ENCODE peak calls at places on chromosomes 13 and 19, in eight cellular contexts. One of them, this sample, is unnamed.

GRCh38 chr19:17073869-17074627 is 1.2 kb downstream of the HAUS8 start:
- DNase-seq in NCI-H2081: peak
- DNase-seq in neural crest cell: no peak
- DNase-seq in CD8-positive, alpha-beta memory T cell: peak
- DNase-seq in immature natural killer cell: no peak
- DNase-seq in activated CD4-positive, alpha-beta T cell treated with anti-CD3 and anti-CD28 coated beads, Interleukin-2, amount 50 U/mL, for 1 hour: no peak
- DNase-seq in mucosa of gallbladder: no peak
- DNase-seq in SJCRH30: no peak
- DNase-seq in this sample: no peak

GRCh38 chr19:45777395-45777961 is 4.8 kb downstream of the DMPK start:
- DNase-seq in neural crest cell: no peak
- DNase-seq in CD8-positive, alpha-beta memory T cell: no peak
- DNase-seq in NCI-H2081: no peak
- DNase-seq in activated CD4-positive, alpha-beta T cell treated with anti-CD3 and anti-CD28 coated beads, Interleukin-2, amount 50 U/mL, for 1 hour: no peak
- DNase-seq in immature natural killer cell: no peak
- DNase-seq in mucosa of gallbladder: no peak
- DNase-seq in SJCRH30: no peak
- DNase-seq in this sample: no peak

GRCh38 chr19:48965806-48966540 is 864 bp downstream of the FTL start:
- DNase-seq in CD8-positive, alpha-beta memory T cell: peak
- DNase-seq in neural crest cell: peak
- DNase-seq in mucosa of gallbladder: peak
- DNase-seq in activated CD4-positive, alpha-beta T cell treated with anti-CD3 and anti-CD28 coated beads, Interleukin-2, amount 50 U/mL, for 1 hour: peak
- DNase-seq in NCI-H2081: peak
- DNase-seq in SJCRH30: peak
- DNase-seq in immature natural killer cell: peak
- DNase-seq in this sample: no peak

GRCh38 chr19:34082289-34083077 is 89.8 kb upstream of the LSM14A start:
- DNase-seq in immature natural killer cell: no peak
- DNase-seq in NCI-H2081: no peak
- DNase-seq in CD8-positive, alpha-beta memory T cell: no peak
- DNase-seq in neural crest cell: no peak
- DNase-seq in mucosa of gallbladder: peak
- DNase-seq in SJCRH30: no peak
- DNase-seq in activated CD4-positive, alpha-beta T cell treated with anti-CD3 and anti-CD28 coated beads, Interleukin-2, amount 50 U/mL, for 1 hour: no peak
- DNase-seq in this sample: no peak

GRCh38 chr19:33291623-33292534 is 10.5 kb downstream of the CEBPA start:
- DNase-seq in SJCRH30: peak
- DNase-seq in CD8-positive, alpha-beta memory T cell: no peak
- DNase-seq in activated CD4-positive, alpha-beta T cell treated with anti-CD3 and anti-CD28 coated beads, Interleukin-2, amount 50 U/mL, for 1 hour: no peak
- DNase-seq in immature natural killer cell: no peak
- DNase-seq in mucosa of gallbladder: peak
- DNase-seq in neural crest cell: no peak
- DNase-seq in NCI-H2081: no peak
- DNase-seq in this sample: no peak

GRCh38 chr13:109977212-109977968 is 191.0 kb upstream of the IRS2 start:
- DNase-seq in neural crest cell: no peak
- DNase-seq in NCI-H2081: no peak
- DNase-seq in CD8-positive, alpha-beta memory T cell: no peak
- DNase-seq in immature natural killer cell: no peak
- DNase-seq in mucosa of gallbladder: no peak
- DNase-seq in SJCRH30: no peak
- DNase-seq in activated CD4-positive, alpha-beta T cell treated with anti-CD3 and anti-CD28 coated beads, Interleukin-2, amount 50 U/mL, for 1 hour: no peak
- DNase-seq in this sample: no peak

GRCh38 chr13:44132710-44133109 is 240.9 kb upstream of the SERP2 start:
- DNase-seq in mucosa of gallbladder: peak
- DNase-seq in neural crest cell: no peak
- DNase-seq in SJCRH30: no peak
- DNase-seq in immature natural killer cell: no peak
- DNase-seq in CD8-positive, alpha-beta memory T cell: no peak
- DNase-seq in activated CD4-positive, alpha-beta T cell treated with anti-CD3 and anti-CD28 coated beads, Interleukin-2, amount 50 U/mL, for 1 hour: no peak
- DNase-seq in NCI-H2081: no peak
- DNase-seq in this sample: no peak

GRCh38 chr13:35700661-35701060 is 224.2 kb upstream of the MAB21L1 start:
- DNase-seq in SJCRH30: no peak
- DNase-seq in neural crest cell: no peak
- DNase-seq in activated CD4-positive, alpha-beta T cell treated with anti-CD3 and anti-CD28 coated beads, Interleukin-2, amount 50 U/mL, for 1 hour: no peak
- DNase-seq in NCI-H2081: no peak
- DNase-seq in mucosa of gallbladder: no peak
- DNase-seq in immature natural killer cell: no peak
- DNase-seq in CD8-positive, alpha-beta memory T cell: no peak
- DNase-seq in this sample: no peak

GRCh38 chr19:1259206-1259872 is 9.8 kb upstream of the CIRBP start:
- DNase-seq in immature natural killer cell: peak
- DNase-seq in mucosa of gallbladder: no peak
- DNase-seq in SJCRH30: no peak
- DNase-seq in NCI-H2081: no peak
- DNase-seq in neural crest cell: no peak
- DNase-seq in CD8-positive, alpha-beta memory T cell: peak
- DNase-seq in activated CD4-positive, alpha-beta T cell treated with anti-CD3 and anti-CD28 coated beads, Interleukin-2, amount 50 U/mL, for 1 hour: peak
- DNase-seq in this sample: no peak

GRCh38 chr19:42424712-42425131 is 2.5 kb downstream of the LIPE start:
- DNase-seq in CD8-positive, alpha-beta memory T cell: no peak
- DNase-seq in NCI-H2081: no peak
- DNase-seq in SJCRH30: no peak
- DNase-seq in mucosa of gallbladder: no peak
- DNase-seq in neural crest cell: no peak
- DNase-seq in immature natural killer cell: no peak
- DNase-seq in activated CD4-positive, alpha-beta T cell treated with anti-CD3 and anti-CD28 coated beads, Interleukin-2, amount 50 U/mL, for 1 hour: no peak
- DNase-seq in this sample: no peak

GRCh38 chr19:44585371-44586141 is 27.8 kb upstream of the IGSF23 start:
- DNase-seq in SJCRH30: no peak
- DNase-seq in activated CD4-positive, alpha-beta T cell treated with anti-CD3 and anti-CD28 coated beads, Interleukin-2, amount 50 U/mL, for 1 hour: no peak
- DNase-seq in immature natural killer cell: no peak
- DNase-seq in NCI-H2081: no peak
- DNase-seq in neural crest cell: no peak
- DNase-seq in mucosa of gallbladder: no peak
- DNase-seq in CD8-positive, alpha-beta memory T cell: no peak
- DNase-seq in this sample: no peak

GRCh38 chr19:31838163-31838798 is 489.0 kb upstream of the TSHZ3 start:
- DNase-seq in immature natural killer cell: no peak
- DNase-seq in mucosa of gallbladder: no peak
- DNase-seq in CD8-positive, alpha-beta memory T cell: no peak
- DNase-seq in activated CD4-positive, alpha-beta T cell treated with anti-CD3 and anti-CD28 coated beads, Interleukin-2, amount 50 U/mL, for 1 hour: no peak
- DNase-seq in neural crest cell: no peak
- DNase-seq in SJCRH30: no peak
- DNase-seq in NCI-H2081: no peak
- DNase-seq in this sample: no peak

GRCh38 chr13:33139186-33139585 is 123.0 kb downstream of the KL start:
- DNase-seq in activated CD4-positive, alpha-beta T cell treated with anti-CD3 and anti-CD28 coated beads, Interleukin-2, amount 50 U/mL, for 1 hour: no peak
- DNase-seq in CD8-positive, alpha-beta memory T cell: no peak
- DNase-seq in mucosa of gallbladder: peak
- DNase-seq in immature natural killer cell: no peak
- DNase-seq in SJCRH30: peak
- DNase-seq in neural crest cell: no peak
- DNase-seq in NCI-H2081: no peak
- DNase-seq in this sample: no peak

GRCh38 chr13:114304346-114305034 is 9.8 kb upstream of the CHAMP1 start:
- DNase-seq in immature natural killer cell: no peak
- DNase-seq in SJCRH30: no peak
- DNase-seq in neural crest cell: no peak
- DNase-seq in CD8-positive, alpha-beta memory T cell: no peak
- DNase-seq in mucosa of gallbladder: no peak
- DNase-seq in activated CD4-positive, alpha-beta T cell treated with anti-CD3 and anti-CD28 coated beads, Interleukin-2, amount 50 U/mL, for 1 hour: no peak
- DNase-seq in NCI-H2081: no peak
- DNase-seq in this sample: no peak

GRCh38 chr13:32314968-32315254 is 252 bp downstream of the ZAR1L start:
- DNase-seq in activated CD4-positive, alpha-beta T cell treated with anti-CD3 and anti-CD28 coated beads, Interleukin-2, amount 50 U/mL, for 1 hour: peak
- DNase-seq in neural crest cell: no peak
- DNase-seq in CD8-positive, alpha-beta memory T cell: peak
- DNase-seq in NCI-H2081: no peak
- DNase-seq in immature natural killer cell: peak
- DNase-seq in mucosa of gallbladder: peak
- DNase-seq in SJCRH30: peak
- DNase-seq in this sample: no peak

GRCh38 chr19:29624489-29625210 is 18.6 kb downstream of the POP4 start:
- DNase-seq in mucosa of gallbladder: no peak
- DNase-seq in immature natural killer cell: no peak
- DNase-seq in neural crest cell: no peak
- DNase-seq in NCI-H2081: no peak
- DNase-seq in activated CD4-positive, alpha-beta T cell treated with anti-CD3 and anti-CD28 coated beads, Interleukin-2, amount 50 U/mL, for 1 hour: no peak
- DNase-seq in SJCRH30: no peak
- DNase-seq in CD8-positive, alpha-beta memory T cell: no peak
- DNase-seq in this sample: no peak

GRCh38 chr13:41053384-41053826 is 7.9 kb upstream of the WBP4 start:
- DNase-seq in neural crest cell: no peak
- DNase-seq in CD8-positive, alpha-beta memory T cell: no peak
- DNase-seq in SJCRH30: no peak
- DNase-seq in immature natural killer cell: no peak
- DNase-seq in mucosa of gallbladder: no peak
- DNase-seq in NCI-H2081: no peak
- DNase-seq in activated CD4-positive, alpha-beta T cell treated with anti-CD3 and anti-CD28 coated beads, Interleukin-2, amount 50 U/mL, for 1 hour: no peak
- DNase-seq in this sample: no peak

GRCh38 chr19:15551183-15552004 is 43.1 kb downstream of the CYP4F22 start:
- DNase-seq in CD8-positive, alpha-beta memory T cell: peak
- DNase-seq in NCI-H2081: no peak
- DNase-seq in SJCRH30: peak
- DNase-seq in activated CD4-positive, alpha-beta T cell treated with anti-CD3 and anti-CD28 coated beads, Interleukin-2, amount 50 U/mL, for 1 hour: peak
- DNase-seq in mucosa of gallbladder: peak
- DNase-seq in neural crest cell: no peak
- DNase-seq in immature natural killer cell: peak
- DNase-seq in this sample: no peak

GRCh38 chr19:38433268-38433733 is at the start of gene RYR1:
- DNase-seq in SJCRH30: peak
- DNase-seq in mucosa of gallbladder: peak
- DNase-seq in NCI-H2081: no peak
- DNase-seq in neural crest cell: peak
- DNase-seq in immature natural killer cell: no peak
- DNase-seq in CD8-positive, alpha-beta memory T cell: no peak
- DNase-seq in activated CD4-positive, alpha-beta T cell treated with anti-CD3 and anti-CD28 coated beads, Interleukin-2, amount 50 U/mL, for 1 hour: peak
- DNase-seq in this sample: no peak

GRCh38 chr19:45824041-45824471 is 8.9 kb upstream of the RSPH6A start:
- DNase-seq in activated CD4-positive, alpha-beta T cell treated with anti-CD3 and anti-CD28 coated beads, Interleukin-2, amount 50 U/mL, for 1 hour: no peak
- DNase-seq in CD8-positive, alpha-beta memory T cell: no peak
- DNase-seq in NCI-H2081: peak
- DNase-seq in immature natural killer cell: no peak
- DNase-seq in neural crest cell: no peak
- DNase-seq in SJCRH30: no peak
- DNase-seq in mucosa of gallbladder: peak
- DNase-seq in this sample: no peak

GRCh38 chr13:95552539-95553270 is at the start of gene CLDN10:
- DNase-seq in CD8-positive, alpha-beta memory T cell: no peak
- DNase-seq in immature natural killer cell: no peak
- DNase-seq in activated CD4-positive, alpha-beta T cell treated with anti-CD3 and anti-CD28 coated beads, Interleukin-2, amount 50 U/mL, for 1 hour: no peak
- DNase-seq in SJCRH30: no peak
- DNase-seq in neural crest cell: peak
- DNase-seq in mucosa of gallbladder: peak
- DNase-seq in NCI-H2081: no peak
- DNase-seq in this sample: no peak

GRCh38 chr19:49425922-49426592 is 869 bp downstream of the GFY start:
- DNase-seq in neural crest cell: no peak
- DNase-seq in immature natural killer cell: no peak
- DNase-seq in NCI-H2081: no peak
- DNase-seq in activated CD4-positive, alpha-beta T cell treated with anti-CD3 and anti-CD28 coated beads, Interleukin-2, amount 50 U/mL, for 1 hour: no peak
- DNase-seq in CD8-positive, alpha-beta memory T cell: no peak
- DNase-seq in mucosa of gallbladder: no peak
- DNase-seq in SJCRH30: peak
- DNase-seq in this sample: no peak

GRCh38 chr19:14603990-14604387 is 21.1 kb downstream of the CLEC17A start:
- DNase-seq in activated CD4-positive, alpha-beta T cell treated with anti-CD3 and anti-CD28 coated beads, Interleukin-2, amount 50 U/mL, for 1 hour: no peak
- DNase-seq in SJCRH30: no peak
- DNase-seq in neural crest cell: no peak
- DNase-seq in immature natural killer cell: no peak
- DNase-seq in mucosa of gallbladder: no peak
- DNase-seq in NCI-H2081: no peak
- DNase-seq in CD8-positive, alpha-beta memory T cell: no peak
- DNase-seq in this sample: no peak

GRCh38 chr13:60439201-60439600 is 42.2 kb downstream of the TDRD3 start:
- DNase-seq in mucosa of gallbladder: no peak
- DNase-seq in SJCRH30: no peak
- DNase-seq in neural crest cell: no peak
- DNase-seq in activated CD4-positive, alpha-beta T cell treated with anti-CD3 and anti-CD28 coated beads, Interleukin-2, amount 50 U/mL, for 1 hour: no peak
- DNase-seq in immature natural killer cell: no peak
- DNase-seq in CD8-positive, alpha-beta memory T cell: no peak
- DNase-seq in NCI-H2081: no peak
- DNase-seq in this sample: no peak

GRCh38 chr19:54312436-54313362 is at the start of gene LILRA5:
- DNase-seq in immature natural killer cell: peak
- DNase-seq in CD8-positive, alpha-beta memory T cell: no peak
- DNase-seq in neural crest cell: no peak
- DNase-seq in activated CD4-positive, alpha-beta T cell treated with anti-CD3 and anti-CD28 coated beads, Interleukin-2, amount 50 U/mL, for 1 hour: no peak
- DNase-seq in mucosa of gallbladder: no peak
- DNase-seq in SJCRH30: no peak
- DNase-seq in NCI-H2081: no peak
- DNase-seq in this sample: no peak